ENCODE peak calls at places on chromosome 18, in ten cellular contexts. J is neural crest cell, E is suprapubic skin, P is cardiac muscle cell, K is PC-3, C is BJ, O is upper lobe of right lung, T is choroid plexus epithelial cell, A is epithelial cell of esophagus, V is cardiac fibroblast. Y is an unnamed sample.

GRCh38 chr18:59021500-59021899 is 118.2 kb upstream of the SEC11C start:
- DNase-seq in J (no peak), E (no peak), P (no peak), K (no peak), C (no peak), O (no peak), T (no peak), A (no peak), V (no peak), Y (no peak)

GRCh38 chr18:22670914-22671313 is 253.2 kb upstream of the CTAGE1 start:
- DNase-seq in J (no peak), E (no peak), P (no peak), K (no peak), C (no peak), O (no peak), T (peak; percentile 57), A (no peak), V (peak; percentile 60), Y (no peak)

GRCh38 chr18:8882632-8883408 is 177.5 kb downstream of the MTCL1 start:
- DNase-seq in J (peak; percentile 59), E (no peak), P (no peak), K (peak; percentile 93), C (no peak), O (no peak), T (no peak), A (peak; percentile 60), V (no peak), Y (no peak)

GRCh38 chr18:28766721-28767120 is 589.8 kb upstream of the CDH2 start:
- DNase-seq in J (no peak), E (no peak), P (no peak), K (peak; percentile 23), C (no peak), O (no peak), T (peak; percentile 31), A (no peak), V (peak; percentile 27), Y (no peak)

GRCh38 chr18:111292-112014 is 46.9 kb upstream of the USP14 start:
- DNase-seq in J (peak; percentile 69), E (no peak), P (peak; percentile 64), K (peak; percentile 77), C (no peak), O (peak; percentile 88), T (peak; percentile 43), A (peak; percentile 80), V (peak; percentile 26), Y (peak; percentile 65)

GRCh38 chr18:41532344-41533086 is 422.5 kb upstream of the PIK3C3 start:
- DNase-seq in J (no peak), E (no peak), P (peak; percentile 46), K (peak; percentile 57), C (no peak), O (no peak), T (peak; percentile 33), A (peak; percentile 20), V (peak; percentile 3), Y (no peak)

GRCh38 chr18:43665239-43665788 is 388.0 kb upstream of the SYT4 start:
- DNase-seq in J (no peak), E (no peak), P (peak; percentile 80), K (peak; percentile 39), C (peak; percentile 51), O (no peak), T (peak; percentile 95), A (peak; percentile 88), V (peak; percentile 95), Y (peak; percentile 1)

GRCh38 chr18:38718365-38718901 is 1152.8 kb upstream of the CELF4 start:
- DNase-seq in J (no peak), E (no peak), P (no peak), K (no peak), C (no peak), O (no peak), T (no peak), A (no peak), V (no peak), Y (no peak)

GRCh38 chr18:49062832-49063226 is 112.1 kb upstream of the SMAD7 start:
- DNase-seq in J (no peak), E (no peak), P (no peak), K (no peak), C (no peak), O (no peak), T (no peak), A (no peak), V (no peak), Y (no peak)

GRCh38 chr18:49061239-49061905 is 110.6 kb upstream of the SMAD7 start:
- DNase-seq in J (no peak), E (no peak), P (no peak), K (no peak), C (no peak), O (no peak), T (no peak), A (no peak), V (no peak), Y (no peak)

GRCh38 chr18:49061906-49062831 is 111.4 kb upstream of the SMAD7 start:
- DNase-seq in J (no peak), E (no peak), P (no peak), K (no peak), C (no peak), O (no peak), T (no peak), A (no peak), V (no peak), Y (no peak)

GRCh38 chr18:49055787-49056186 is 105.0 kb upstream of the SMAD7 start:
- DNase-seq in J (no peak), E (no peak), P (peak; percentile 74), K (peak; percentile 5), C (peak; percentile 19), O (peak; percentile 82), T (peak; percentile 86), A (peak; percentile 65), V (peak; percentile 79), Y (no peak)

DNA sequence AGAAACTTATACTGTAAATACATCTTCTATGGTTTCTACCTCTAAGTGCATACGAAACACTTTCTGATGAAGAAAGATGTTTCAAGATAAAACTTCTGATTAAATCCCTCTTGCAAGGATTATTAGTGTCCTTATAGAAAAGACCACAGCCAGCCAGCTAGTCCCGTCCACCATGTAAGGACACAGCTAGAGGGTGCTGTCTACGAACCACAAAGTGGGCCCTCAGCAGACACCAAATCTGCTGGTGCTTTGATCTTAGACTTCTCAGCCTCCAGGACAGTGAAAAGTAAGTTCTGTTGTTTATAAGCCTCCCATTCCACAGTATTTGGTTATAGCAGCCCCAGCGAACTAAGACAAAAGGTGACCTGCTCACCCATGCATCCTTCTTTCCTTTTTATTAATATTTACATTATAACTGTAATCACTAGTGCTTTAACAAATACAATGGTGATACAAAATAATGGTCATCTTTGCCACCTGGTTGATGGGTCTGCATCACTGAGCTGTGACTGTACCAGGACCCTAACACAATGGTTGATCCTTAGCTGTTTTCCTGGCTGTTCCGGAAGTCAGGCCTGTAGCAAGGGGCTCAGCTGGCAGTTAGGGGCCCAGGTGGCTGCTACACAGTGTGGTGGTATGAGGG is 108.4 kb upstream of the SMAD7 start:
- DNase-seq in J (no peak), E (no peak), P (no peak), K (peak; percentile 3), C (no peak), O (no peak), T (peak; percentile 65), A (no peak), V (no peak), Y (no peak)
- TF ChIP-seq CTCF in J (no peak), E (no peak), P (peak; percentile 27), K (peak; percentile 32), C (no peak), O (peak; percentile 20), T (peak; percentile 69), A (no peak), V (peak; percentile 34), Y (no peak)

GRCh38 chr18:50662177-50662576 is 102.3 kb downstream of the MAPK4 start:
- DNase-seq in J (no peak), E (no peak), P (no peak), K (peak; percentile 19), C (no peak), O (no peak), T (peak; percentile 27), A (peak; percentile 4), V (peak; percentile 22), Y (no peak)
- TF ChIP-seq CTCF in J (peak; percentile 65), E (no peak), P (peak; percentile 41), K (peak; percentile 41), C (peak; percentile 31), O (peak; percentile 33), T (peak; percentile 52), A (peak; percentile 30), V (peak; percentile 44), Y (no peak)

GRCh38 chr18:37575646-37576045 is 10.0 kb upstream of the CELF4 start:
- DNase-seq in J (no peak), E (peak; percentile 69), P (no peak), K (no peak), C (no peak), O (peak; percentile 53), T (no peak), A (no peak), V (no peak), Y (no peak)

GRCh38 chr18:37577051-37577611 is 11.5 kb upstream of the CELF4 start:
- DNase-seq in J (no peak), E (no peak), P (peak; percentile 71), K (no peak), C (no peak), O (no peak), T (no peak), A (no peak), V (no peak), Y (no peak)

GRCh38 chr18:37582306-37582705 is 16.7 kb upstream of the CELF4 start:
- DNase-seq in J (no peak), E (no peak), P (no peak), K (no peak), C (no peak), O (no peak), T (no peak), A (no peak), V (no peak), Y (no peak)

GRCh38 chr18:37578182-37578678 is 12.6 kb upstream of the CELF4 start:
- DNase-seq in J (no peak), E (no peak), P (no peak), K (no peak), C (no peak), O (no peak), T (no peak), A (no peak), V (no peak), Y (no peak)

DNA sequence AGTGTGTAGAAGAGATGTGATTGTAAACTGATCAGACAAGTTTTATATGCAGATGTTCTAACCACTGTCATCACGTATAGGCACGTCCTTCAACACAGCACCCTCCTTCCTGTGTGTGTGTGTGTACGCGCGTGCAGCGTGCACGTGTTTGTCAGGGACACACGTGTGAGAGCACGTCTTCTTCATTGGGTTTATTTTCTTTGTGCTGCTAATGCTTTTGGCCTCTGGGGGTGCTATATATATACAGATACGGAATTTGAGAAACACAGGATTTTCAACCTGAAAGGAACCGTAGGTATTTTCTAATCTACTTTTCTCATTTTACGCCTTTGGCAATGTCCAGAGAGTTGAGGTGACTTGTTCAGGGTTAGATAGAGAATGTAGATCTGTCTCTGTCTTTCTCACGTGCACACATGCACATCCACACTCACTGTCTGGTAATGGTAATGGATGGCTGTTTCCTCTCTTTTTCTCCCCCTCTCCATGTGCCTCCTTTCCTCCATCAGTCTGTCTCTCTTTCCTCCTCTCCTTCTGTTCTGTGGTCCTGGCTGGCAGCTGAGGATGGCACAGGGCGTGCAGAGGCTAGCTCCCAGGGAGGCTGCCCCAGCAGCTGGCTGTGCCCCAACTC is 13.4 kb upstream of the CELF4 start:
- DNase-seq in J (no peak), E (no peak), P (peak; percentile 70), K (peak; percentile 2), C (no peak), O (no peak), T (peak; percentile 46), A (peak; percentile 42), V (peak; percentile 16), Y (no peak)
- TF ChIP-seq CTCF in J (peak; percentile 68), E (peak; percentile 39), P (peak; percentile 67), K (peak; percentile 43), C (peak; percentile 43), O (peak; percentile 48), T (peak; percentile 47), A (peak; percentile 49), V (no peak), Y (peak; percentile 65)

GRCh38 chr18:71077451-71077850 is 788.6 kb downstream of the SOCS6 start:
- DNase-seq in J (no peak), E (no peak), P (no peak), K (no peak), C (no peak), O (no peak), T (no peak), A (no peak), V (no peak), Y (no peak)

GRCh38 chr18:71075147-71075546 is 786.3 kb downstream of the SOCS6 start:
- DNase-seq in J (no peak), E (no peak), P (no peak), K (no peak), C (no peak), O (no peak), T (no peak), A (no peak), V (no peak), Y (no peak)
- TF ChIP-seq CTCF in J (no peak), E (no peak), P (no peak), K (no peak), C (no peak), O (no peak), T (no peak), A (no peak), V (no peak), Y (no peak)

Y was measured in RWPE1.